ENCODE peak calls at places on chromosome 9, in four cellular contexts. V is upper lobe of right lung, Q is fibroblast of lung, C is AG04450. R is an unnamed sample.

GRCh38 chr9:75885652-75886051 is 4.8 kb upstream of the PCSK5 start:
- DNase-seq in C (no peak), V (no peak), Q (no peak), R (no peak)

GRCh38 chr9:16484178-16484577 is 386.3 kb downstream of the BNC2 start:
- DNase-seq in V (no peak), Q (no peak), C (no peak), R (no peak)

GRCh38 chr9:108087781-108088180 is 598.2 kb upstream of the KLF4 start:
- DNase-seq in C (no peak), V (no peak), Q (no peak), R (no peak)

GRCh38 chr9:20563917-20564316 is 58.4 kb downstream of the MLLT3 start:
- DNase-seq in C (no peak), Q (no peak), V (no peak), R (no peak)

GRCh38 chr9:83030391-83031107 is 32.4 kb downstream of the RASEF start:
- DNase-seq in Q (no peak), V (no peak), C (no peak), R (peak)

GRCh38 chr9:136696502-136696901 is 9.2 kb upstream of the AGPAT2 start:
- DNase-seq in V (peak), C (no peak), Q (no peak), R (no peak)

GRCh38 chr9:126002476-126003350 is 255.5 kb downstream of the PBX3 start:
- DNase-seq in V (no peak), C (no peak), Q (no peak), R (no peak)

GRCh38 chr9:2039294-2040180 is 24.4 kb downstream of the SMARCA2 start:
- DNase-seq in V (no peak), Q (peak), C (no peak), R (no peak)

GRCh38 chr9:76333964-76334363 is 60.3 kb downstream of the RFK start:
- DNase-seq in C (no peak), Q (no peak), V (no peak), R (no peak)

GRCh38 chr9:136624184-136624951 is 38.3 kb upstream of the EGFL7 start:
- DNase-seq in V (no peak), Q (no peak), C (no peak), R (no peak)

GRCh38 chr9:73020877-73021276 is 68.0 kb upstream of the ALDH1A1 start:
- DNase-seq in C (no peak), V (no peak), Q (no peak), R (no peak)

GRCh38 chr9:2389404-2389803 is 232.2 kb upstream of the VLDLR start:
- DNase-seq in Q (no peak), V (no peak), C (no peak), R (no peak)

GRCh38 chr9:22147818-22148573 is 138.9 kb upstream of the CDKN2B start:
- DNase-seq in Q (peak), C (peak), V (no peak), R (no peak)

GRCh38 chr9:70760228-70760627 is 345.8 kb upstream of the KLF9 start:
- DNase-seq in C (no peak), Q (no peak), V (no peak), R (no peak)

GRCh38 chr9:133163559-133164208 is at the start of gene GBGT1:
- DNase-seq in C (no peak), Q (peak), V (peak), R (no peak)

GRCh38 chr9:137352511-137353222 is 50.6 kb upstream of the NRARP start:
- DNase-seq in V (no peak), Q (no peak), C (no peak), R (no peak)

GRCh38 chr9:13626601-13627000 is 347.1 kb upstream of the MPDZ start:
- DNase-seq in V (no peak), C (no peak), Q (no peak), R (no peak)

GRCh38 chr9:75715360-75715759 is 175.1 kb upstream of the PCSK5 start:
- DNase-seq in V (no peak), Q (no peak), C (no peak), R (no peak)

GRCh38 chr9:133323991-133324703 is 11.8 kb downstream of the SURF6 start:
- DNase-seq in Q (no peak), C (no peak), V (peak), R (no peak)

GRCh38 chr9:132595319-132595718 is 12.9 kb downstream of the BARHL1 start:
- DNase-seq in C (no peak), V (no peak), Q (no peak), R (no peak)

GRCh38 chr9:35071814-35072460 is 488 bp downstream of the VCP start:
- DNase-seq in Q (peak), C (peak), V (peak), R (peak)
- TF ChIP-seq CTCF in Q (peak), C (peak), V (peak), R (peak)

GRCh38 chr9:31542384-31543055 is 841.9 kb upstream of the ACO1 start:
- DNase-seq in C (no peak), V (no peak), Q (peak), R (peak)
- TF ChIP-seq CTCF in C (peak), V (peak), Q (peak), R (no peak)

GRCh38 chr9:10274983-10275382 is 337.8 kb downstream of the PTPRD start:
- DNase-seq in Q (peak), V (no peak), C (no peak), R (no peak)
- TF ChIP-seq CTCF in Q (peak), V (no peak), C (peak), R (no peak)

DNA sequence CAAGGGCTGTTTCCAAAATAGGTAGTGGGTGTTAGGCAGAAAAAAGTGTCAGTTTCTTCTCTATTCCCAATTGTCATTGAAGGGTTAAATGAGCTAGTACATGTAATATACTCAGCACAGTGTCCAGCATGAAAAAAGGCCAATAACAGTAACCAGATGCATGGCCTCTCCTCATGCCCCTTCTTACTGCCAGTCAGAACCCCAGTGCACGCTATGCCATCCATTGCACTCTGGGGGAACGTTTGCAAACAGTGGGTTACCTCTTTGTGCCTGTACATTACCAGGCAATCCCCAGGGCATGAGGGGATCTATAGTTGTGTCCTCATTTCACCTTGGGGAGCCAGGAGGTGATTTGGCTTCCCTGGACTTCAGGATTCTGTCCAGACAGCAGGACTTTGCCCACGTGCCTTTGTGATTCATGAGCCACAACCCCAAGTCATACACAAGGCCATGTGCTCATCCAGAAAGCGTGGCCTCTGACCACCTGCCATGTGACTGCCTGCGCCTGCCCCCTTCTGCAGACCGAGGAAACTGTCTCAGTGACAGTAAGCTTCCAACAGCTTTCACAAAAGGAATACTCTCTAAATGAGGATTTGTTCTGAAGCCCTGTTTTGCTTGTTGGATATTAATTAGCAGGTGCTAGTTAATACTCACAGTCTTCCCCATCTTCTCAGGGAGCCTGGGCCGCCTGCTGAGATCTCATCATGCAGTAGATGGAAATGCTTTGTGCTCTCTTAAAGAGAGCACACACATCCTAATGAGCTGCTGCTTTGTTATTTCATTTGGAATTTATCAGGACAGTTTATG is 36.8 kb upstream of the ANGPTL2 start:
- DNase-seq in Q (peak), V (peak), C (peak), R (peak)
- TF ChIP-seq CTCF in Q (peak), V (no peak), C (peak), R (peak)

GRCh38 chr9:119027901-119028699 is 341.1 kb downstream of the BRINP1 start:
- DNase-seq in Q (no peak), C (no peak), V (no peak), R (no peak)
- TF ChIP-seq CTCF in Q (no peak), C (no peak), V (peak), R (no peak)

GRCh38 chr9:121286973-121287721 is 19.2 kb downstream of the GSN start:
- DNase-seq in C (peak), Q (peak), V (peak), R (peak)
- TF ChIP-seq CTCF in C (peak), Q (peak), V (peak), R (peak)